ENCODE peak calls at places on chromosome 18, in ten cellular contexts. R is kidney, Q is body of pancreas, W is OCI-LY7, Y is tibial nerve, H is hepatocyte, G is tibial artery, A is K562, B is endothelial cell of umbilical vein, S is cardiac muscle cell. M is an unnamed sample.

GRCh38 chr18:573385-573784 is 6.8 kb upstream of the CETN1 start:
- DNase-seq in R (no peak), Q (no peak), W (no peak), Y (no peak), H (no peak), G (no peak), A (no peak), B (no peak), S (no peak), M (no peak)

GRCh38 chr18:46452820-46453219 is 204.2 kb downstream of the LOXHD1 start:
- DNase-seq in R (no peak), Q (no peak), W (no peak), Y (no peak), H (no peak), G (no peak), A (no peak), B (no peak), S (no peak), M (no peak)

GRCh38 chr18:48607049-48607984 is 68.5 kb downstream of the CTIF start:
- DNase-seq in R (peak; percentile 75), Q (peak; percentile 36), W (no peak), Y (peak; percentile 64), H (peak; percentile 46), G (no peak), A (no peak), B (no peak), S (peak; percentile 55), M (no peak)

GRCh38 chr18:28112056-28112470 is 64.9 kb downstream of the CDH2 start:
- DNase-seq in R (no peak), Q (no peak), W (no peak), Y (no peak), H (peak; percentile 21), G (no peak), A (no peak), B (peak; percentile 63), S (peak; percentile 53), M (no peak)

GRCh38 chr18:28365406-28365805 is 188.5 kb upstream of the CDH2 start:
- DNase-seq in R (no peak), Q (peak; percentile 8), W (no peak), Y (no peak), H (peak; percentile 22), G (no peak), A (no peak), B (peak; percentile 40), S (no peak), M (no peak)

GRCh38 chr18:74281639-74282358 is 10.0 kb downstream of the CYB5A start:
- DNase-seq in R (no peak), Q (no peak), W (no peak), Y (peak; percentile 75), H (no peak), G (no peak), A (no peak), B (no peak), S (no peak), M (no peak)

GRCh38 chr18:13423352-13423751 is 204.8 kb downstream of the LDLRAD4 start:
- DNase-seq in R (no peak), Q (no peak), W (no peak), Y (no peak), H (no peak), G (no peak), A (no peak), B (no peak), S (no peak), M (no peak)

GRCh38 chr18:60861575-60861974 is 471.7 kb upstream of the CDH20 start:
- DNase-seq in R (no peak), Q (no peak), W (no peak), Y (no peak), H (no peak), G (no peak), A (no peak), B (no peak), S (no peak), M (no peak)

GRCh38 chr18:22370414-22370813 is 47.3 kb downstream of the CTAGE1 start:
- DNase-seq in R (no peak), Q (no peak), W (no peak), Y (no peak), H (no peak), G (no peak), A (no peak), B (peak; percentile 4), S (no peak), M (no peak)

GRCh38 chr18:68177807-68178702 is 536.9 kb downstream of the TMX3 start:
- DNase-seq in R (no peak), Q (peak; percentile 7), W (no peak), Y (no peak), H (peak; percentile 43), G (no peak), A (no peak), B (peak; percentile 85), S (no peak), M (no peak)

GRCh38 chr18:75752864-75753263 is 325.4 kb upstream of the SMIM21 start:
- DNase-seq in R (no peak), Q (no peak), W (no peak), Y (no peak), H (no peak), G (no peak), A (no peak), B (no peak), S (no peak), M (no peak)

GRCh38 chr18:13099113-13099512 is 108.0 kb downstream of the CEP192 start:
- DNase-seq in R (no peak), Q (no peak), W (no peak), Y (no peak), H (no peak), G (no peak), A (no peak), B (no peak), S (no peak), M (no peak)

GRCh38 chr18:66560092-66560491 is 43.8 kb downstream of the CDH19 start:
- DNase-seq in R (no peak), Q (peak; percentile 13), W (no peak), Y (peak; percentile 38), H (peak; percentile 25), G (no peak), A (no peak), B (peak; percentile 52), S (peak; percentile 46), M (no peak)

GRCh38 chr18:62810682-62811081 is 95.3 kb downstream of the PHLPP1 start:
- DNase-seq in R (no peak), Q (no peak), W (no peak), Y (no peak), H (no peak), G (no peak), A (no peak), B (no peak), S (no peak), M (no peak)
- H3K4me1 ChIP-seq in R (peaks cover 6% of the 10 kb centered on the region), Q (peaks cover 45% of the 10 kb centered on the region), W (peaks cover 4% of the 10 kb centered on the region), Y (no peaks in the 10 kb centered on the region), H (peaks cover 37% of the 10 kb centered on the region), G (peaks cover 24% of the 10 kb centered on the region), A (peaks cover 6% of the 10 kb centered on the region), B (no peaks in the 10 kb centered on the region), S (peaks cover 31% of the 10 kb centered on the region), M (no peaks in the 10 kb centered on the region)

GRCh38 chr18:10546557-10547300 is 20.9 kb downstream of the NAPG start:
- DNase-seq in R (no peak), Q (no peak), W (no peak), Y (no peak), H (no peak), G (no peak), A (no peak), B (peak; percentile 47), S (peak; percentile 62), M (no peak)

GRCh38 chr18:10543277-10543676 is 17.4 kb downstream of the NAPG start:
- DNase-seq in R (no peak), Q (no peak), W (no peak), Y (no peak), H (no peak), G (no peak), A (no peak), B (no peak), S (no peak), M (no peak)

DNA sequence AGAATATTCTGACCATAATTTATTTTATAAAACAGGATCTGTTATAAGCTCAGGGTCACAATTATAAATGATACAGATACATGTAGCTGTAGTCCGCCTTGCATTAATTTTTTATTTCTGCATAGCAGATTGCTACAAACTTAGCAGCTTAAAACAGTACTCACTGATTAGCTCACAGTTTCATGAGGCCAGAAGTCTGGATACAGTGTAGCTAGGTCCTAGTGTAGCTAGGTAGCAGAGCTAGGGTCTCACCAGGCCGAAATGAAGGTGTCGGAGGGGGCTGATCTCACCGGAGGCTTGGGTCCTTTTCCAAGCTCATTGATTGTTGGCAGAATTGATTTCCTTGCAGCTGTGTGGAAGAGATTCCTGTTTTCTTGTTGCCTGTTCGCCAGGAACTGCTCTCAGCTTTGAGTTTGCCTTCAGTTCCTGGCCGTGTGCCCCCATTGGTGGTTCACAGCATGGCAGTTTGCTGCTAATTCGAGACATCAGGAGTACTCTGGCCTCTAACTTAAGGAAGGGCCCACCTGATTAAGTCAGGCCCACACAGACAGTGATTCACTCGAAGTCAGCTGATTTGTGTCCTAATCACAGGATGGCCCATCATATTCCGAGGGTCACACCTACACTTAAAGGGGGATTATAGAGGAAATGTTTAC is 18.4 kb downstream of the NAPG start:
- DNase-seq in R (no peak), Q (no peak), W (no peak), Y (no peak), H (no peak), G (no peak), A (no peak), B (no peak), S (no peak), M (no peak)
- H3K36me3 ChIP-seq in R (peaks cover 45% of the 10 kb centered on the region), Q (peaks cover 26% of the 10 kb centered on the region), W (peaks cover 95% of the 10 kb centered on the region), Y (peaks cover 36% of the 10 kb centered on the region), H (peaks cover 3% of the 10 kb centered on the region), G (peaks cover 71% of the 10 kb centered on the region), A (peaks cover 95% of the 10 kb centered on the region), B (peaks cover 20% of the 10 kb centered on the region), S (peaks cover 41% of the 10 kb centered on the region), M (peaks cover 84% of the 10 kb centered on the region)

DNA sequence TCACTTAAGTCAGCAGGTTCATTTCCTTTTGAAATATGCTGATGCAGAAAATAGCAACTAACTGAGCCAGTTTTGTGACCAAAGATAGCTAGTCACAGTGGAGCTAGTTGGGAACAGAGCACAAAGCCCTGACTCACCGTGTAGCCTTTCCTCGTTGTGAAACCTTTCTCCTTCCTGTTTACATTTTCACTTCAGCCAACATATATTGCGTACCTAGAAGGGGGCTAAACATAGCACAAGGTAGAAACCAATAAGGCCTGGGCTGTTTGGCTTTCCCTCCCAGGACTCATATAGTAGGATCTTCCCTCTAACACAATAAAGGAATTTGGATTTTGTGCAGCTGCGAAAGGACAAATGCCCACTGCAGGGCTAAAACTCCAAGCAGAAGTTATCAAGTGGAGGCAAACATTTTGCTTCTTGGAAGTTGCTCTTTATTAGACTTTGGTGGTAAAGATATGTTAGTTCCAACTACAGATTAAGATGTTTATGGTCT is 24.5 kb upstream of the LPIN2 start:
- DNase-seq in R (no peak), Q (peak; percentile 39), W (peak; percentile 44), Y (no peak), H (peak; percentile 76), G (no peak), A (peak; percentile 45), B (peak; percentile 76), S (no peak), M (no peak)
- TF ChIP-seq CTCF in R (no peak), Q (no peak), W (no peak), Y (no peak), H (no peak), G (no peak), A (no peak), B (no peak), S (no peak), M (no peak)

DNA sequence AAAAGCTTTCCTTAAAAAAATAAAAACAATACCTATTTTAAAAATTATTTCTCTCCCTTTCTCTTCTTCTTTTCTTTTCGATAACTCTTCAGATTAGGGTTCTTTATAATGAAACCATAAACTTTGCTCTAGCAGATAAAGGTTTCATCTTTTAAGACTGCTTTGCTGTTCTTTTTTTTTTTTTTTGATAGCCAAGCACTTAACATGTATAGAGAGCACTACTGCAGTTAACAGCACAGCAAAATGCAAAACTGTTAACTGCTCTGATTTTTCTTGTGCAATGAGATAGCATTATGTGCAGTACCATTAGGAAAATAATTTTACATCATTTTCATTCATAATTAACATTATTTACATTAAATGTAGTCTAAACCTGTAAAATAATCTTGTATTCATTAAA is 36.3 kb downstream of the GALNT1 start:
- DNase-seq in R (no peak), Q (no peak), W (no peak), Y (no peak), H (no peak), G (no peak), A (no peak), B (no peak), S (no peak), M (no peak)
- H3K4me1 ChIP-seq in R (peaks cover 4% of the 10 kb centered on the region), Q (peaks cover 7% of the 10 kb centered on the region), W (peaks cover 30% of the 10 kb centered on the region), Y (peaks cover 22% of the 10 kb centered on the region), H (peaks cover 28% of the 10 kb centered on the region), G (peaks cover 44% of the 10 kb centered on the region), A (no peaks in the 10 kb centered on the region), B (peaks cover 84% of the 10 kb centered on the region), S (peaks cover 46% of the 10 kb centered on the region), M (peaks cover 37% of the 10 kb centered on the region)